ENCODE peak calls at places on chromosomes 6 and 20, in five cellular contexts. H is RWPE1, Q is cardiac fibroblast, R is D721Med, G is heart left ventricle. P is an unnamed sample.

GRCh38 chr6:142355481-142356174 is 53.8 kb downstream of the ADGRG6 start:
- DNase-seq in G (no peak), R (no peak), Q (no peak), H (no peak), P (no peak)

GRCh38 chr6:144181639-144182038 is 31.3 kb downstream of the STX11 start:
- DNase-seq in G (no peak), R (no peak), H (no peak), Q (no peak), P (peak)

GRCh38 chr6:44005507-44005903 is 121.7 kb downstream of the MRPL14 start:
- DNase-seq in Q (no peak), G (peak), H (no peak), R (no peak), P (no peak)

GRCh38 chr6:73484438-73484837 is 22.9 kb downstream of the MTO1 start:
- DNase-seq in G (no peak), H (no peak), Q (no peak), R (no peak), P (no peak)

GRCh38 chr20:22520381-22520780 is 64.0 kb downstream of the FOXA2 start:
- DNase-seq in Q (no peak), G (no peak), H (no peak), R (no peak), P (no peak)

GRCh38 chr6:146550911-146551310 is 7.3 kb downstream of the RAB32 start:
- DNase-seq in R (no peak), Q (peak), G (no peak), H (no peak), P (no peak)

GRCh38 chr6:63635563-63636515 is at the start of gene PHF3:
- DNase-seq in H (peak), Q (peak), G (peak), R (peak), P (peak)

GRCh38 chr6:169826697-169827096 is 75.3 kb downstream of the ERMARD start:
- DNase-seq in R (no peak), G (no peak), H (no peak), Q (no peak), P (no peak)

GRCh38 chr6:137926207-137926731 is 59.2 kb downstream of the TNFAIP3 start:
- DNase-seq in Q (peak), H (peak), R (no peak), G (no peak), P (peak)

GRCh38 chr6:117771403-117771802 is 96.1 kb downstream of the NUS1 start:
- DNase-seq in Q (no peak), H (no peak), R (no peak), G (no peak), P (peak)

GRCh38 chr20:52003976-52004375 is 187.6 kb downstream of the ZFP64 start:
- DNase-seq in G (no peak), H (no peak), Q (no peak), R (no peak), P (no peak)

GRCh38 chr20:52004720-52005119 is 186.9 kb downstream of the ZFP64 start:
- DNase-seq in G (no peak), H (no peak), Q (peak), R (no peak), P (peak)

GRCh38 chr20:52003415-52003814 is 188.2 kb downstream of the ZFP64 start:
- DNase-seq in G (no peak), R (no peak), Q (no peak), H (no peak), P (no peak)

GRCh38 chr20:52001999-52002666 is 189.4 kb downstream of the ZFP64 start:
- DNase-seq in Q (no peak), G (no peak), R (no peak), H (no peak), P (no peak)
- TF ChIP-seq CTCF in Q (peak), G (no peak), R (no peak), H (no peak), P (no peak)

GRCh38 chr20:62395311-62396242 is 8.7 kb downstream of the RPS21 start:
- DNase-seq in Q (no peak), G (no peak), H (no peak), R (no peak), P (no peak)
- TF ChIP-seq CTCF in Q (no peak), G (no peak), H (no peak), R (peak), P (no peak)

DNA sequence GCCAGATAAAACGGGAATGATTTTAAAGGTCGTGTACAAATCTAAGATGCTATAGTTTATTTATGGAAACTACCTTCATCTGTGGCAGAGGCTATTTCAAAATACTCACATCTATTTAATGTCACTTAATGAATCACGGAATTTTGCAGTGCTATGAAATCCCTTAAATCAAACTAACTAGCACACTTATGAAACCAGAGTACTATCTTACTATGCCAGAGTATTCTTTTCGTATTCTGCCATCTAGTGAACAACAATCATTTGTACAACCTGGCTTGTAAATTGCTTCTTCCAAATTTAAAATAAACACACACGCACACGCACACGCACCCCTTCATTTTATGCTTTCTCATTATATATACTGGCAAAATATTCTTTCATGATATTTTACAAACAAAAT is 78.0 kb upstream of the BMP5 start:
- DNase-seq in G (no peak), Q (peak), R (no peak), H (peak), P (peak)
- TF ChIP-seq CTCF in G (peak), Q (peak), R (peak), H (peak), P (no peak)

GRCh38 chr20:14189794-14190402 is 147.5 kb downstream of the FLRT3 start:
- DNase-seq in H (peak), G (no peak), R (no peak), Q (peak), P (peak)
- TF ChIP-seq CTCF in H (peak), G (peak), R (peak), Q (no peak), P (peak)

DNA sequence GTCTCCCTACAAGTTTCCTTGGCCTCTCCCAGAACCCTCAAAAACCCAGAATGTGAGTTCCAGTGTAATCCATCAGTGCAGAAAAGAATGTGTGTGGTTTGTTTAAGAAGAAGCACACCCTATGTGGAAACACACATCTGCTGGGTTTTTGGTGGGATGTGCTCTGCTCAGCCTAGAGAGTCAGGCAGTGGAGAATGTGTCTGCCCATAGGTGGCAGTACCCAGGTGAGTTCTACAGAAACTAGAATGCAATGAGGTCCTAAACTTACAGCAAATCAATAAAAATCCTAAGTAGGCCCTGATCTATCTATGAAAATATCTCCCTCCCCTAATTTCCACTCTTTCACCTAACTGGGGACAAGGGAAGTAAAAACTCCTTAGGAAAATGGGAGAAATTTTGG is 437.3 kb downstream of the DHX35 start:
- DNase-seq in G (no peak), Q (no peak), R (no peak), H (no peak), P (no peak)
- TF ChIP-seq CTCF in G (no peak), Q (no peak), R (no peak), H (no peak), P (no peak)

GRCh38 chr6:68196645-68197044 is 438.4 kb upstream of the ADGRB3 start:
- DNase-seq in R (no peak), H (peak), G (no peak), Q (peak), P (peak)
- TF ChIP-seq CTCF in R (peak), H (peak), G (no peak), Q (peak), P (peak)

DNA sequence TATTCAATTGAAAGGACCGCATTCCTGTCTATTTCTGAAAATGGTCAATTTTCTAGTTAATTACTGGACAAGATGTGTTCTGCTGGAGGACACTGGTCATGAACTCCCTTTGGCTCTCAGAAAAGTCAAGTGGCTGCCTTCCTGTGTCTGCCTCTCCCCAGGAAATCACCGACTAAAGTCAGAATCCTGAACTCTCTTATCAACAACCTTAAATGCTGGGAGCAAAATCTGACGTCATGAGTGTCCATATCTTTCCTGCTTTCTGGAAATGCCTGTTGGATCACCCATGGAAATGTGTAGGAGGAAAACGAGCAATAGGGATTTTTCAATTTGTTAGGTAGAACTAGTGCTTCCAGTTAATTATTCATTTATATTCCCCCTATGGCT is 53.5 kb upstream of the PLCB1 start:
- DNase-seq in G (no peak), Q (peak), R (no peak), H (no peak), P (no peak)
- TF ChIP-seq CTCF in G (no peak), Q (no peak), R (no peak), H (no peak), P (no peak)

GRCh38 chr20:45229264-45230056 is 8.3 kb downstream of the SEMG2 start:
- DNase-seq in R (no peak), H (peak), G (no peak), Q (peak), P (peak)
- TF ChIP-seq CTCF in R (peak), H (peak), G (no peak), Q (peak), P (peak)